ENCODE peak calls at places on chromosome 2, in six cellular contexts. D, Q, Y, B, K and H are unnamed samples.
A peak's percentile ranks its signal among the peaks of the same experiment; 100 is the strongest.

GRCh38 chr2:2767837-2768236 is 436.8 kb upstream of the MYT1L start:
- DNase-seq in D (no peak), Q (no peak), Y (no peak), B (no peak), K (no peak), H (no peak)

GRCh38 chr2:217849576-217849975 is 153.2 kb downstream of the TNS1 start:
- DNase-seq in D (no peak), Q (no peak), Y (no peak), B (no peak), K (no peak), H (no peak)

GRCh38 chr2:120541553-120541932 is 194.1 kb upstream of the GLI2 start:
- DNase-seq in D (no peak), Q (no peak), Y (no peak), B (no peak), K (no peak), H (no peak)

GRCh38 chr2:240905176-240905781 is 857 bp upstream of the CROCC2 start:
- DNase-seq in D (no peak), Q (no peak), Y (no peak), B (no peak), K (no peak), H (no peak)

GRCh38 chr2:232655392-232655791 is 22.0 kb downstream of the EFHD1 start:
- DNase-seq in D (no peak), Q (no peak), Y (no peak), B (no peak), K (no peak), H (no peak)

GRCh38 chr2:196234672-196235071 is 63.3 kb upstream of the STK17B start:
- DNase-seq in D (no peak), Q (peak; percentile 47), Y (no peak), B (no peak), K (peak; percentile 17), H (no peak)

GRCh38 chr2:217934321-217935131 is 68.3 kb downstream of the TNS1 start:
- DNase-seq in D (no peak), Q (no peak), Y (no peak), B (no peak), K (no peak), H (peak; percentile 53)

GRCh38 chr2:233832414-233832813 is 21.9 kb downstream of the HJURP start:
- DNase-seq in D (no peak), Q (no peak), Y (no peak), B (no peak), K (no peak), H (no peak)

GRCh38 chr2:69579561-69579960 is 64.0 kb downstream of the AAK1 start:
- DNase-seq in D (no peak), Q (no peak), Y (no peak), B (no peak), K (no peak), H (no peak)

GRCh38 chr2:18819566-18819965 is 230.2 kb upstream of the NT5C1B start:
- DNase-seq in D (no peak), Q (no peak), Y (no peak), B (no peak), K (no peak), H (no peak)

GRCh38 chr2:8148260-8148880 is 533.5 kb upstream of the ID2 start:
- DNase-seq in D (peak; percentile 6), Q (no peak), Y (no peak), B (no peak), K (no peak), H (peak; percentile 80)

GRCh38 chr2:179057737-179058136 is 7.8 kb upstream of the CCDC141 start:
- DNase-seq in D (no peak), Q (no peak), Y (no peak), B (no peak), K (no peak), H (no peak)

GRCh38 chr2:46915281-46915810 is at the start of gene MCFD2:
- DNase-seq in D (no peak), Q (no peak), Y (no peak), B (no peak), K (peak; percentile 39), H (no peak)

GRCh38 chr2:200089756-200090109 is 134.4 kb downstream of the MAIP1 start:
- DNase-seq in D (no peak), Q (no peak), Y (no peak), B (no peak), K (no peak), H (no peak)
- H3K4me2 ChIP-seq in D (no peak overlapping the region), Q (no peak overlapping the region), Y (no peak overlapping the region), B (no peak overlapping the region), K (no peak overlapping the region), H (no peak overlapping the region)

GRCh38 chr2:239014897-239015768 is 167.2 kb downstream of the TWIST2 start:
- DNase-seq in D (no peak), Q (no peak), Y (no peak), B (no peak), K (no peak), H (no peak)
- TF ChIP-seq POLR2AphosphoS5 in D (no peak), Q (no peak), Y (no peak), B (no peak), K (no peak), H (no peak)

GRCh38 chr2:173986805-173987204 is 21.6 kb upstream of the SP3 start:
- DNase-seq in D (no peak), Q (no peak), Y (peak; percentile 69), B (no peak), K (no peak), H (no peak)
- TF ChIP-seq POLR2A in D (no peak), Q (no peak), Y (no peak), B (no peak), K (no peak), H (no peak)

GRCh38 chr2:109144721-109145120 is 15.7 kb downstream of the SH3RF3 start:
- DNase-seq in D (no peak), Q (no peak), Y (no peak), B (no peak), K (no peak), H (no peak)
- H3K4me2 ChIP-seq in D (no peak overlapping the region), Q (peak overlapping the region; percentile 61), Y (no peak overlapping the region), B (no peak overlapping the region), K (no peak overlapping the region), H (no peak overlapping the region)

GRCh38 chr2:203636896-203637818 is 69.3 kb upstream of the CD28 start:
- DNase-seq in D (no peak), Q (no peak), Y (no peak), B (no peak), K (no peak), H (peak; percentile 47)
- TF ChIP-seq POLR2AphosphoS5 in D (no peak), Q (no peak), Y (no peak), B (no peak), K (no peak), H (no peak)

GRCh38 chr2:174595904-174596397 is 1.7 kb downstream of the WIPF1 start:
- DNase-seq in D (no peak), Q (no peak), Y (no peak), B (no peak), K (no peak), H (no peak)
- TF ChIP-seq POLR2A in D (no peak), Q (no peak), Y (no peak), B (no peak), K (no peak), H (no peak)

DNA sequence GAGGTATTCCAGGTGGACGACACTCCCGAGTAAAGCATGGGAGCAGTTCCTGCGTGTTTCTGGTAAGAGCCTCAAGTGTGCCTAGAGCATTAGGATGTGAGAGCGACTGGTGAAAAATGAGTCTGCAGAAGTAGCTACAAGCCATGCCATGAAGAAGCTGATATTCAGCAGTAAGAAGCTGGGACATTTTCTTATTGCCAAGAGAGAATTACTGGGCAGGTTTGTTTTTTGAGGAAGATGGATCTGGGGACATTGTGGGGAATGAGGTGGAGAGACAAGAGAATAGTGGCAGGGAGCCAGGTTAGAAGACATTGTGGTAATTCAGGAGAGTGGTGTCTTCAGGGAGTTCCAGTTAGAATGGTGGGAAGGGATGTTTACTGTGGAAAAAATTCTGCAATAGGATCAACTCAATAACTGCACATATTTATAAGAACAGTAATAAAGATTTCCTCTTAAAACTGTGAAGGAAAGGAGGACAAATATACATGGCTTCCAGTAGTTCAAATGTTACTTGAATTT is 38.2 kb downstream of the CRIM1 start:
- DNase-seq in D (no peak), Q (no peak), Y (no peak), B (no peak), K (no peak), H (peak; percentile 62)
- H3K4me2 ChIP-seq in D (no peak overlapping the region), Q (no peak overlapping the region), Y (no peak overlapping the region), B (peak overlapping the region; percentile 27), K (no peak overlapping the region), H (peak overlapping the region; percentile 4)

GRCh38 chr2:160371251-160372009 is 122.2 kb downstream of the RBMS1 start:
- DNase-seq in D (no peak), Q (no peak), Y (no peak), B (no peak), K (no peak), H (peak; percentile 82)
- TF ChIP-seq POLR2AphosphoS5 in D (no peak), Q (no peak), Y (no peak), B (no peak), K (no peak), H (peak; percentile 62)